ENCODE peak calls at places on chromosomes 4 and X, in five cellular contexts. O, T, M, B and Q are unnamed samples. For H3K4me1, the result is how much of the 10 kb centered on the place peaks cover.

GRCh38 chr4:73434311-73434710 is 1.7 kb upstream of the AFP start:
- DNase-seq in O (peak), T (no peak), M (no peak), B (no peak), Q (peak)

GRCh38 chr4:185396724-185397402 is at the start of gene ANKRD37:
- DNase-seq in O (peak), T (peak), M (peak), B (no peak), Q (no peak)

GRCh38 chr4:140635606-140636005 is 66.8 kb upstream of the UCP1 start:
- DNase-seq in O (peak), T (peak), M (peak), B (no peak), Q (peak)

GRCh38 chrX:39677585-39677984 is 420.2 kb downstream of the BCOR start:
- DNase-seq in O (no peak), T (no peak), M (no peak), B (no peak), Q (no peak)

GRCh38 chr4:77818077-77818666 is 996 bp downstream of the CNOT6L start:
- DNase-seq in O (peak), T (peak), M (peak), B (peak), Q (peak)

GRCh38 chrX:10800776-10801175 is 180.4 kb upstream of the MID1 start:
- DNase-seq in O (no peak), T (no peak), M (no peak), B (no peak), Q (no peak)

GRCh38 chrX:133410555-133410954 is 4.7 kb downstream of the GPC4 start:
- DNase-seq in O (no peak), T (no peak), M (no peak), B (no peak), Q (no peak)

GRCh38 chr4:16123356-16124084 is 39.7 kb upstream of the PROM1 start:
- DNase-seq in O (no peak), T (no peak), M (peak), B (no peak), Q (no peak)

GRCh38 chrX:131901581-131901980 is 121.5 kb upstream of the STK26 start:
- DNase-seq in O (no peak), T (no peak), M (no peak), B (no peak), Q (no peak)

GRCh38 chrX:48904180-48904579 is 6.5 kb downstream of the PQBP1 start:
- DNase-seq in O (no peak), T (no peak), M (peak), B (no peak), Q (no peak)

GRCh38 chr4:150242820-150243458 is 164.7 kb downstream of the DCLK2 start:
- DNase-seq in O (peak), T (no peak), M (no peak), B (no peak), Q (peak)

GRCh38 chrX:32084757-32085156 is 1012.9 kb upstream of the FTHL17 start:
- DNase-seq in O (no peak), T (no peak), M (no peak), B (no peak), Q (no peak)

GRCh38 chr4:127832585-127832984 is 48.1 kb upstream of the PLK4 start:
- DNase-seq in O (no peak), T (no peak), M (no peak), B (no peak), Q (no peak)

GRCh38 chr4:72631296-72631695 is 62.3 kb upstream of the ADAMTS3 start:
- DNase-seq in O (peak), T (peak), M (no peak), B (no peak), Q (peak)

GRCh38 chr4:104967034-104967401 is 179.7 kb upstream of the TET2 start:
- DNase-seq in O (no peak), T (no peak), M (no peak), B (no peak), Q (no peak)

GRCh38 chr4:182206916-182207315 is 36.3 kb upstream of the TENM3 start:
- DNase-seq in O (no peak), T (no peak), M (no peak), B (no peak), Q (no peak)

GRCh38 chr4:109749388-109750082 is 19.7 kb upstream of the PLA2G12A start:
- DNase-seq in O (no peak), T (no peak), M (no peak), B (no peak), Q (no peak)

GRCh38 chr4:168710353-168710946 is 213.6 kb downstream of the PALLD start:
- DNase-seq in O (peak), T (peak), M (no peak), B (no peak), Q (peak)

GRCh38 chr4:188854451-188854850 is 715.2 kb downstream of the TRIML1 start:
- DNase-seq in O (peak), T (no peak), M (no peak), B (no peak), Q (no peak)

GRCh38 chrX:55039471-55039870 is 8.7 kb upstream of the ALAS2 start:
- DNase-seq in O (peak), T (peak), M (no peak), B (no peak), Q (no peak)

GRCh38 chrX:650801-651200 is 20.2 kb downstream of the SHOX start:
- DNase-seq in O (no peak), T (no peak), M (no peak), B (no peak), Q (no peak)

GRCh38 chr4:113756005-113756410 is 5.5 kb downstream of the CAMK2D start:
- DNase-seq in O (peak), T (peak), M (no peak), B (no peak), Q (peak)

GRCh38 chr4:20430555-20430954 is 178.8 kb downstream of the SLIT2 start:
- DNase-seq in O (peak), T (no peak), M (no peak), B (no peak), Q (peak)

GRCh38 chr4:5050520-5050955 is 742 bp upstream of the STK32B start:
- DNase-seq in O (peak), T (peak), M (peak), B (no peak), Q (peak)

GRCh38 chr4:38867478-38868054 is at the start of gene FAM114A1:
- DNase-seq in O (peak), T (peak), M (peak), B (no peak), Q (peak)
- H3K4me3 ChIP-seq in O (peak), T (peak), M (peak), B (peak), Q (peak)

DNA sequence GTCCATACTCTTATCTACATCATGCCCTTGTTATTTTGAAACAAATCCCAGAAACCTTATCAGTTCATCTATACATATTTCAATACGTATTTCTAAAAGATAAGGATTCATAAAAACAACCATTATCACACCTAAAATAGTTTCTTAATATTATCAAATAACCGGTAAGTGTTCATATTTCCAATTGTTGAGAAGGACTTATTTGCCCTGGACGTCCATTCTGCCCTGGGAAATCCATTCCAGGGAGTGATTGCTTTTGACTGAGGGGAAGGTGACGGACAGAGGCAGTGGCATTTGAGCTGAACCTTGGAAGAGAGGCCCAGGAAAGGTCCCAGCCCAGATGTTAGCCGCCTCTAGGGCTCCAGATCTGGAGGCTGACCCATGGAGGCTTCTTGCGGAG is 49.6 kb downstream of the STARD8 start:
- DNase-seq in O (no peak), T (no peak), M (no peak), B (no peak), Q (no peak)
- H3K4me1 ChIP-seq in O (under half), T (under half), M (under half), B (under half), Q (under half)

GRCh38 chrX:140507223-140507981 is 2.5 kb upstream of the SOX3 start:
- DNase-seq in O (no peak), T (no peak), M (no peak), B (no peak), Q (no peak)

GRCh38 chrX:140508958-140509357 is 4.1 kb upstream of the SOX3 start:
- DNase-seq in O (no peak), T (no peak), M (no peak), B (no peak), Q (no peak)

GRCh38 chrX:140509468-140510305 is 4.8 kb upstream of the SOX3 start:
- DNase-seq in O (no peak), T (no peak), M (no peak), B (no peak), Q (no peak)

GRCh38 chrX:140505421-140506337 is 810 bp upstream of the SOX3 start:
- DNase-seq in O (no peak), T (no peak), M (no peak), B (no peak), Q (no peak)

GRCh38 chrX:140507982-140508305 is 3.1 kb upstream of the SOX3 start:
- DNase-seq in O (peak), T (no peak), M (no peak), B (no peak), Q (no peak)
- H3K4me3 ChIP-seq in O (no peak), T (no peak), M (no peak), B (no peak), Q (no peak)

GRCh38 chr4:142351958-142352357 is 494.1 kb downstream of the INPP4B start:
- DNase-seq in O (no peak), T (no peak), M (no peak), B (no peak), Q (no peak)
- H3K4me1 ChIP-seq in O (half or more), T (under half), M (under half), B (half or more), Q (under half)

DNA sequence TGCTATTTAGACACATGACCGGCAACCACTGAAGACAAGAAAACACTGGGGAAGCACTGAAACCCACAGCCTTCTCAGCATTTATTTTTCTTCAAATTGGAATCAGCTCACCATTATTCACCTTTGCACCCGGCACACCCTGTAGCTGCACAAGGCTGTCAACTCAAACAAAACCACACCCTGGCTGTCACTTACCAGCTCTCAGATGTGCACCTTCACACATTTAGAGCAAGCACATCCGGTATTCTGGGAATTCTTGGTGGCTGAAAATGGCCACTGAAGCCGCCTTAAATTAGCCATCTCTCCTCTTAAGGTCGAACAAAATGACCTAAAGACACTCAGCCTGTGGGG is 5.9 kb downstream of the ZFYVE28 start:
- DNase-seq in O (no peak), T (no peak), M (no peak), B (peak), Q (no peak)
- H3K4me3 ChIP-seq in O (peak), T (peak), M (peak), B (peak), Q (peak)

DNA sequence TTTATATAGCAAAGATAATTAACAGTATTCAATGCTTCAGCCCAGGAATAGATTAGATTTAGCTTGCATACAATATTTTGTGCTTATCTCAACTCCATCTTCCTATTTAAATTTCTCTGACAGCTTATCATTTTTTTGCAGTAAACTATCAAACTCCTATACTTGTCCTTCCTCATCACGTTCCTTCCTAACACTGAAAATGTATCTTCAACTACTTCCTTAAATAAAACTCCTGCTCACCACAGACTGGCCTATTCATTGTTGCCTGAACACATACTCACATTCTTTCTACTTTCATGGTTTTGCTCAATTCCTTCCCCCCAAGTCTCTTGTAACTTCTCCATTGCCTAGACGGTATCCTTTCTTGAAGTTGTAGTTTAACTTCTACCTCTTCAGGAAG is 28.5 kb upstream of the PTPN13 start:
- DNase-seq in O (no peak), T (no peak), M (no peak), B (no peak), Q (no peak)
- H3K4me1 ChIP-seq in O (under half), T (under half), M (under half), B (under half), Q (under half)

GRCh38 chr4:17280266-17280665 is 231.6 kb downstream of the QDPR start:
- DNase-seq in O (no peak), T (no peak), M (no peak), B (no peak), Q (no peak)

GRCh38 chr4:17273047-17273446 is 238.8 kb downstream of the QDPR start:
- DNase-seq in O (no peak), T (no peak), M (no peak), B (no peak), Q (peak)

GRCh38 chr4:17275836-17276235 is 236.1 kb downstream of the QDPR start:
- DNase-seq in O (peak), T (peak), M (no peak), B (no peak), Q (no peak)

GRCh38 chr4:17272154-17272553 is 239.7 kb downstream of the QDPR start:
- DNase-seq in O (no peak), T (no peak), M (no peak), B (no peak), Q (no peak)

DNA sequence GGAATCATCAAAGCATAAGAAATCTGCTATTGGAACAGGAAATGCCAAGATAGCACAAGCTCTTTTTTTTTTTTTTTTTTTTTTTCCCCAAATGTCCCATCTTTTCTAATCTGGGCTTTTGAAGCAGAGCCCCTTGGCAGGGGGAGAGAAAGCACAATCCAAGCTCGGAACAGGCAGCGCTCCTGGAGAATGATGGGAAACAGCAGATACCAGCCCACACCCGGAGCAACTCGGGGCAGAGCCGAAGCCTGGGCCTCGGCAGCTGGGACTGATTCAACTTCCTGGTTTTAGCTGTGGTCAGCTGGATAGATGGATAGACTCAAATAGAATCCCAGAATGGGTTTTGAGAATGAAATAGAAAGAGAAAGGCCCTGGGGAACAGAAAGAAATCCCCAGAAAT is 235.1 kb downstream of the QDPR start:
- DNase-seq in O (peak), T (peak), M (peak), B (no peak), Q (peak)
- H3K4me3 ChIP-seq in O (peak), T (no peak), M (no peak), B (no peak), Q (peak)

DNA sequence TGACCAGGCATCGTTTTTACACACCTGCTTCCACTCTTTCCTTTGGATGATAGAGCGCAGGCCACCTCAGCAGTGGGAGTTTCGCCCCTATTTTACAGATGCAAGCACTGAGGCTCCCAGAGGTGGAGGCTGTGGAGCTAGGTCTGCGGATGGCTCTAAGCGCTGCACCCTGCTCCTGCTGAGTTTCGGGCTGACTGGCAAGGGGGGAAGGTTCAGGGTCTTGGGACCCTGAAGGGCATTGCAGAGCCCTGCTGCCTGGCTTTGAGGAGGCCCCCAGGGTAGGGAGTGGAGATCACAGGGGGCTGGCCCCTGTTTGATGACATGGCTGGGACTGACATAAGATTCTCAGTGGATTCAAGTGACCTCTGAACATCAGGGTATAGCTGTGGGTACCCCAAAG is 62.8 kb upstream of the NKX1-1 start:
- DNase-seq in O (no peak), T (no peak), M (no peak), B (no peak), Q (no peak)
- H3K4me1 ChIP-seq in O (under half), T (under half), M (under half), B (under half), Q (under half)

GRCh38 chrX:57121162-57121741 is at the start of gene SPIN2B:
- DNase-seq in O (peak), T (peak), M (peak), B (peak), Q (peak)
- H3K4me3 ChIP-seq in O (peak), T (peak), M (peak), B (peak), Q (peak)

DNA sequence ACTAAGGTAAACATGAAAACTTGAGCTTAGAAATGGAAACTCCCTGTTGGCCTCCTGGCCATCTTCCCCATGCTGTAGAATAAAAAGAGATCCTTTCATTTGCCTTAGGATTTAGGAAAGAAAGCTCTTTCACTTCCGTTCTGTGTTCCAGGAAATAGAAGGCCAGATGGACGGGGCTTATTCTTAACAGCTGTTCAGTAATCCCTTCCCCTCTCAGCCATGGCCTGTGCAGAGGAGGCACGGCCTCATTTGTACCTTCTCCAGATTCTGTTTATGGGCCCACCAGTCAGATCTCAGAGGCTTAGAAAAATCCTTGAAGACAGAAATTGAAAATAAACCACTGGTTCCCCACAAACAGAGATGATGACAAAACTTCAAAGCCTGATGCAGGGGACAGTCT is 189.0 kb downstream of the SOWAHB start:
- DNase-seq in O (no peak), T (no peak), M (no peak), B (no peak), Q (peak)
- H3K4me1 ChIP-seq in O (under half), T (under half), M (under half), B (under half), Q (under half)